ENCODE peak calls at places on chromosomes 2 and 18, in ten cellular contexts. B is neural crest cell, K is ovary, N is breast epithelium, Y is endodermal cell, O is PC-9, F is kidney, U is mucosa of descending colon, Q is B cell, M is adrenal gland. G is an unnamed sample.

GRCh38 chr2:172285010-172285621 is 142.3 kb upstream of the ITGA6 start:
- DNase-seq in F (no peak), B (peak), U (no peak), Y (peak), M (no peak), K (peak), N (no peak), Q (no peak), O (peak), G (peak)

GRCh38 chr2:213451542-213452256 is 167.4 kb downstream of the SPAG16 start:
- DNase-seq in Q (no peak), Y (peak), O (no peak), M (no peak), K (peak), F (no peak), U (peak), N (no peak), B (no peak), G (peak)

GRCh38 chr2:10309286-10309685 is 6.6 kb downstream of the HPCAL1 start:
- DNase-seq in U (no peak), N (no peak), Y (no peak), K (no peak), Q (no peak), F (no peak), M (no peak), B (no peak), O (no peak), G (no peak)

GRCh38 chr2:73716518-73717250 is 20.5 kb downstream of the TPRKB start:
- DNase-seq in M (peak), B (no peak), N (no peak), Y (no peak), F (no peak), Q (no peak), U (peak), K (no peak), O (no peak), G (no peak)

GRCh38 chr2:109331864-109332848 is 203.2 kb downstream of the SH3RF3 start:
- DNase-seq in N (peak), K (peak), U (peak), B (no peak), M (peak), Q (no peak), O (peak), Y (peak), F (peak), G (peak)

GRCh38 chr2:197377670-197378069 is 57.2 kb downstream of the SF3B1 start:
- DNase-seq in U (no peak), F (no peak), N (no peak), M (no peak), Y (no peak), O (no peak), B (no peak), K (no peak), Q (no peak), G (no peak)

GRCh38 chr18:62658028-62658427 is 57.3 kb upstream of the PHLPP1 start:
- DNase-seq in M (no peak), K (no peak), B (no peak), Y (no peak), U (no peak), N (no peak), O (no peak), Q (no peak), F (no peak), G (no peak)

GRCh38 chr2:45406626-45407025 is 204.4 kb downstream of the SRBD1 start:
- DNase-seq in U (no peak), N (no peak), K (no peak), M (no peak), Y (no peak), B (no peak), O (no peak), F (no peak), Q (no peak), G (no peak)

GRCh38 chr2:240595381-240596079 is 9.0 kb downstream of the CAPN10 start:
- DNase-seq in Q (no peak), F (peak), N (peak), B (peak), K (peak), Y (peak), M (no peak), U (no peak), O (no peak), G (peak)

GRCh38 chr2:73284296-73285161 is at the start of gene FBXO41:
- DNase-seq in Y (peak), B (peak), M (peak), Q (peak), U (peak), K (peak), F (peak), O (peak), N (no peak), G (peak)

GRCh38 chr2:67938053-67938452 is 124.8 kb downstream of the C1D start:
- DNase-seq in Q (no peak), N (no peak), K (no peak), F (no peak), Y (no peak), U (no peak), M (no peak), O (no peak), B (no peak), G (no peak)

GRCh38 chr18:74596959-74597661 is 560 bp upstream of the ZNF407 start:
- DNase-seq in Q (peak), M (peak), F (peak), N (peak), B (peak), O (peak), Y (peak), U (peak), K (peak), G (peak)

GRCh38 chr2:43332653-43333052 is 106.2 kb upstream of the ZFP36L2 start:
- DNase-seq in N (no peak), U (no peak), F (no peak), B (no peak), Q (no peak), M (no peak), O (no peak), K (no peak), Y (no peak), G (no peak)

GRCh38 chr2:181393472-181393871 is 63.7 kb upstream of the ITGA4 start:
- DNase-seq in Y (no peak), F (no peak), B (no peak), M (no peak), Q (peak), K (no peak), O (peak), N (no peak), U (no peak), G (no peak)

GRCh38 chr2:191957996-191958860 is 111.3 kb upstream of the CAVIN2 start:
- DNase-seq in O (no peak), M (no peak), U (no peak), K (no peak), N (no peak), B (no peak), Y (no peak), Q (no peak), F (no peak), G (no peak)

GRCh38 chr2:241801611-241802420 is 7.2 kb upstream of the NEU4 start:
- DNase-seq in Q (no peak), B (no peak), K (peak), Y (peak), N (peak), M (no peak), U (peak), O (no peak), F (peak), G (peak)

GRCh38 chr2:84946204-84947009 is 24.6 kb upstream of the KCMF1 start:
- DNase-seq in Y (no peak), M (no peak), U (peak), Q (peak), K (no peak), B (no peak), N (no peak), F (peak), O (peak), G (no peak)

GRCh38 chr2:102238778-102239177 is 52.0 kb downstream of the IL1RL2 start:
- DNase-seq in B (no peak), M (no peak), N (no peak), K (no peak), Q (no peak), Y (no peak), U (no peak), O (no peak), F (no peak), G (no peak)

GRCh38 chr18:35517715-35518114 is 20.0 kb upstream of the INO80C start:
- DNase-seq in N (no peak), K (no peak), Y (no peak), U (no peak), Q (no peak), F (no peak), B (no peak), M (no peak), O (no peak), G (no peak)

GRCh38 chr2:239152239-239152915 is 248.4 kb downstream of the HDAC4 start:
- DNase-seq in F (peak), Y (peak), U (no peak), N (peak), B (no peak), K (peak), Q (no peak), O (no peak), M (peak), G (no peak)

GRCh38 chr2:20035961-20036666 is 15.3 kb downstream of the LAPTM4A start:
- DNase-seq in O (no peak), B (no peak), K (no peak), Q (peak), U (no peak), N (no peak), M (no peak), Y (no peak), F (no peak), G (no peak)

GRCh38 chr18:79738041-79738461 is 58.4 kb downstream of the CTDP1 start:
- DNase-seq in B (no peak), N (no peak), Y (no peak), O (no peak), U (no peak), F (peak), K (no peak), Q (no peak), M (no peak), G (no peak)

GRCh38 chr2:174486614-174487535 is at the start of gene GPR155:
- DNase-seq in F (peak), N (peak), K (peak), Y (peak), M (peak), U (peak), O (peak), Q (peak), B (peak), G (peak)
- TF ChIP-seq CTCF in F (no peak), N (no peak), K (no peak), Y (no peak), M (no peak), U (no peak), O (no peak), Q (no peak), B (no peak), G (no peak)

GRCh38 chr2:167756427-167756826 is 491.0 kb downstream of the STK39 start:
- DNase-seq in Y (peak), U (no peak), N (no peak), O (no peak), K (no peak), Q (no peak), B (no peak), F (no peak), M (no peak), G (no peak)

GRCh38 chr2:167761465-167762136 is 485.8 kb downstream of the STK39 start:
- DNase-seq in Q (no peak), K (no peak), M (no peak), Y (no peak), N (no peak), O (no peak), U (no peak), F (no peak), B (no peak), G (no peak)

GRCh38 chr2:167758292-167758691 is 489.1 kb downstream of the STK39 start:
- DNase-seq in K (no peak), Q (no peak), O (no peak), F (no peak), Y (no peak), M (no peak), N (no peak), B (no peak), U (no peak), G (no peak)

GRCh38 chr2:167764772-167765341 is 482.5 kb downstream of the STK39 start:
- DNase-seq in M (no peak), Y (no peak), U (no peak), F (no peak), N (no peak), B (no peak), Q (no peak), K (no peak), O (no peak), G (no peak)

GRCh38 chr2:167759531-167759930 is 487.9 kb downstream of the STK39 start:
- DNase-seq in B (no peak), M (no peak), F (no peak), O (no peak), Q (no peak), Y (no peak), K (no peak), N (no peak), U (no peak), G (no peak)
- TF ChIP-seq CTCF in B (peak), M (no peak), F (no peak), O (no peak), Q (no peak), Y (peak), K (no peak), N (no peak), U (no peak), G (no peak)

GRCh38 chr2:201182650-201183372 is at the start of gene CASP10:
- DNase-seq in Q (peak), B (no peak), K (no peak), Y (peak), U (peak), M (no peak), F (no peak), N (no peak), O (peak), G (no peak)
- TF ChIP-seq CTCF in Q (peak), B (no peak), K (no peak), Y (peak), U (no peak), M (peak), F (peak), N (no peak), O (peak), G (no peak)

DNA sequence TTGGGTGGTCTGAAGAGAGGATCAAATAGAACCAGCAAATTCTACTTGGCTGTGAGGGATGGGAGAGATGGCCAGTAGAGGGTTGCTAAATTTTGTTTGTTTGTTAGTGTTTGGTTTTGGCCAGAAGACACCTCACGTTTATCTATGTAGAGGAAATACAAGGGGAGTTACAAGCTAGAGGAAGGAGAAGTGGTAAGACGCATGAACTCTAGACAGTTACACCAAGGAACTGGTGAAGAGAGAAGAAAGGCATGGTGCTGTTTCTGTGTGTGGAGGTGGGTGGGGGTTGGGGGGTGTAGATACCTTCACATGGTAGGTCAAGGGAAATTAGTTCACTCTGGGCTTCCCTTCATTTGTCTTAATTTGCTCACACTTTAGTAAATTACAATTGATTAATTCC is 25.6 kb downstream of the RASGRP3 start:
- DNase-seq in U (no peak), O (no peak), F (no peak), Q (peak), K (no peak), Y (no peak), B (no peak), M (no peak), N (no peak), G (no peak)
- TF ChIP-seq CTCF in U (no peak), O (no peak), F (no peak), Q (no peak), K (no peak), Y (no peak), B (no peak), M (no peak), N (no peak), G (no peak)

DNA sequence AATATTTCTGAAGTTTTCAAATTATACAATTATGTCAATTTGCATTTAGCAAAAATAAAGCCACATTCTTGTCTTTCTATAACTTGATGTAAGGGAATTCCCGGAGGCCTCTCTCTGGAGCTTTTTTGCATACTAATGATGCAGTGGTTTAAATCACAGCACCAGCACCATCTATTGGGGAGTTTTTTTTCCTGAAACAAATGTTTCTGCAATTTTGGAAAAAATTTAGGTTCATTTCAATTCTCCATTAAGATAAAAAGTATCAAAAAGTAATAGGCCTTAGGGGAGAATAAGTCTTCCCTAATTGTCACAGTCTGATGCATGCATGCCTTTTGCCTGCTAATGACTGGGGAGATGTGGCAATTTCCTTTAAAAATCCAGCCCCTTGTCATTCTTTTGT is 13.5 kb downstream of the CBLN2 start:
- DNase-seq in O (no peak), F (no peak), U (no peak), Y (no peak), B (no peak), Q (no peak), M (no peak), K (no peak), N (no peak), G (no peak)
- TF ChIP-seq CTCF in O (no peak), F (no peak), U (no peak), Y (peak), B (peak), Q (no peak), M (no peak), K (no peak), N (no peak), G (no peak)

DNA sequence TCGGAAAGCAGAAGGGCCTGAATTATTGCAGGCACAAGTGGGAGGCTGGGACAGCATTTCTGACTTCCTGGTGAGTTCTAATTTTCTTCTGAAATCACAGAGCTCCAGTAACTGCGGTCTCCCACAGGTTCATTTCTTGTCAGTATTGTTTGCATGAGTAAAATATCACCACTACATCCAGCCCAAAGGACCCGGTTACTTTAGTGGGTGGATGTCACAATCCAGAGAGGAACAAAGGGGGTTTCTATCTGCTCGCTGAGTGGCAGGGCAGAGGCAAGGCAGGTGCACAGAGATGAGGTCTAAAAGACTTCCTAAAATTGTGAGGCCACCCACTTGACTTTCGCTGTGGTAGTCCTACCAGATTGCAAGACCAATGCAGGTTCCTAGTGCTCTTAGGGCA is 800.4 kb upstream of the ID2 start:
- DNase-seq in Q (no peak), M (no peak), N (no peak), U (no peak), K (no peak), Y (peak), O (no peak), B (no peak), F (no peak), G (no peak)
- TF ChIP-seq CTCF in Q (no peak), M (no peak), N (no peak), U (no peak), K (no peak), Y (no peak), O (no peak), B (no peak), F (no peak), G (no peak)

DNA sequence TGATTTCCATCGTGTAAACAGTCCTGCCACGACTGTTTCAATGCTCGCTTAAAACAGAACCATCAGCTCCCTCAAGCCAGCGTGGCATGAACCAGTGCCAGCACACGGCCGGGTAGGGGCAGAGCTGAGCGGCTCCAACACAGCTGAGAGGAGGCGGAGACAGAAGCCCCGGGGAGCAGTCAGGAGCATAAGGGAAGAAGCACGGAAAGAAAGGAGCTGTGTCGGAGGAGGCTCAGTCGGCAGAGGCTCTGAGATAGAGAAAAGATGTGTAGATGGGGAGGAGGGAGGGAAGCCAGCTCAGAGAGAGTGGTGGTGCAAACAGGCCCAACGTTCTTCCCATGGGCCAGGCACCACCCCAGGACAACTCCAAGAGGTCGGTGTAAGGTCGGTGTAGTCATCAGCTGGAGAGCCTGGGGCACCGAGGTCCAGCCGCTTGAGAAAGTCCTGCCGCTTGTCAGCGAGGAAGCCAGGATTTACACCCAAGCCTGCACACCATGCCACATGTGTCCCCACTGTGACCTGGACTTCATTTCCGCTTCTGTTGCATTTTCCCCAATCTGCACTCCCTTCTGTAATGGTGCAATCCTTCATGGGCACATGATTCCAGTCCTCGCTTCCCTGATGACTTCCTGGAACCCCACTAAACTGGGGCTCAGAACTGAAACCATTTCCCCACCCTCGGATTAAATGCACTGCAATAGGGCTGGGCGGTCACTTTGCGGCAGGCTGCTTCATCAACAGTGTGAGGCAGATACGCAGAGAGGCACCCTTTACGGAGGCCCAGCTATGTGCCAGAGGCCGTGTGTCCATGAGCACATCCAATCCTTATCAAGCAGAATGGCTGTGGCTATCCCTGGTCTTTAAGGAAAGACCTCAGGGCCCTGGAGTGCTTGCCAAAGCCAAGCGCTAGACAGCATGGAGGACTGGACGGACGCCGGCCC is 43.5 kb downstream of the CYP27C1 start:
- DNase-seq in N (no peak), B (no peak), F (peak), O (no peak), U (peak), Y (peak), Q (no peak), K (peak), M (no peak), G (peak)
- TF ChIP-seq CTCF in N (no peak), B (no peak), F (no peak), O (no peak), U (no peak), Y (no peak), Q (no peak), K (no peak), M (no peak), G (no peak)

GRCh38 chr2:174901075-174901474 is 104.1 kb downstream of the CHN1 start:
- DNase-seq in U (no peak), O (no peak), Q (no peak), N (no peak), Y (no peak), K (no peak), M (no peak), B (no peak), F (no peak), G (no peak)
- TF ChIP-seq CTCF in U (no peak), O (no peak), Q (no peak), N (no peak), Y (peak), K (no peak), M (no peak), B (no peak), F (no peak), G (no peak)